ENCODE peak calls at places on chromosomes 12 and 14, in eight cellular contexts. G is left cardiac atrium; Q is brain microvascular endothelial cell; F is NCI-H2081; J is GM23338; M is ovary; Y is activated CD4-positive, alpha-beta T cell treated with anti-CD3 and anti-CD28 coated beads, Interleukin-2, amount 10 ng/mL, durations not matched to agents 7 days and 5 days; A is epithelial cell of proximal tubule. L is an unnamed sample.
A peak's percentile ranks its signal among the peaks of the same experiment; 100 is the strongest.

GRCh38 chr14:32509632-32510187 is 180.6 kb downstream of the AKAP6 start:
- DNase-seq in G (peak; percentile 70), Q (peak; percentile 98), F (no peak), J (no peak), M (peak; percentile 28), Y (no peak), A (no peak), L (peak; percentile 95)

GRCh38 chr14:102278631-102278935 is 26.4 kb downstream of the MOK start:
- DNase-seq in G (no peak), Q (no peak), F (no peak), J (no peak), M (no peak), Y (no peak), A (no peak), L (no peak)

GRCh38 chr12:132840536-132840935 is 11.9 kb upstream of the GOLGA3 start:
- DNase-seq in G (no peak), Q (no peak), F (no peak), J (no peak), M (no peak), Y (no peak), A (no peak), L (no peak)

GRCh38 chr14:57871487-57872080 is 5.7 kb upstream of the SLC35F4 start:
- DNase-seq in G (no peak), Q (peak; percentile 34), F (peak; percentile 66), J (peak; percentile 77), M (no peak), Y (peak; percentile 10), A (peak; percentile 25), L (peak; percentile 18)

GRCh38 chr14:69214376-69214775 is 23.1 kb downstream of the EXD2 start:
- DNase-seq in G (no peak), Q (no peak), F (no peak), J (no peak), M (no peak), Y (no peak), A (no peak), L (no peak)

GRCh38 chr14:77154421-77154820 is 12.8 kb upstream of the ZDHHC22 start:
- DNase-seq in G (no peak), Q (no peak), F (peak; percentile 73), J (no peak), M (no peak), Y (no peak), A (no peak), L (no peak)

GRCh38 chr14:96120392-96120791 is 81.2 kb downstream of the C14orf132 start:
- DNase-seq in G (no peak), Q (no peak), F (no peak), J (no peak), M (no peak), Y (no peak), A (no peak), L (no peak)

GRCh38 chr14:51396222-51396815 is 156.3 kb downstream of the TMX1 start:
- DNase-seq in G (no peak), Q (peak; percentile 95), F (no peak), J (no peak), M (peak; percentile 38), Y (no peak), A (peak; percentile 82), L (peak; percentile 91)

GRCh38 chr12:96034631-96035282 is 630 bp downstream of the LTA4H start:
- DNase-seq in G (peak; percentile 34), Q (peak; percentile 14), F (peak; percentile 22), J (peak; percentile 58), M (peak; percentile 14), Y (peak; percentile 16), A (no peak), L (no peak)

GRCh38 chr14:50920482-50921225 is 23.6 kb downstream of the PYGL start:
- DNase-seq in G (no peak), Q (peak; percentile 51), F (peak; percentile 9), J (peak; percentile 50), M (peak; percentile 14), Y (no peak), A (peak; percentile 95), L (peak; percentile 46)

GRCh38 chr12:24902521-24903304 is 46.2 kb downstream of the BCAT1 start:
- DNase-seq in G (no peak), Q (no peak), F (peak; percentile 14), J (peak; percentile 79), M (no peak), Y (peak; percentile 50), A (no peak), L (no peak)

GRCh38 chr12:108519558-108519957 is 4.5 kb downstream of the FICD start:
- DNase-seq in G (no peak), Q (no peak), F (no peak), J (peak; percentile 47), M (no peak), Y (no peak), A (no peak), L (no peak)

GRCh38 chr14:79331820-79332219 is 879.5 kb downstream of the DIO2 start:
- DNase-seq in G (no peak), Q (no peak), F (no peak), J (no peak), M (no peak), Y (no peak), A (no peak), L (no peak)